ENCODE peak calls at places on chromosome 3, in nine cellular contexts. I is cardiac fibroblast, V is WTC11, A is mesothelial cell of epicardium, E is dorsolateral prefrontal cortex, G is fibroblast of lung, K is coronary artery, Q is HepG2, O is H9. S is an unnamed sample.
A peak's percentile ranks its signal among the peaks of the same experiment; 100 is the strongest.

GRCh38 chr3:167406876-167407492 is 26.9 kb upstream of the ZBBX start:
- DNase-seq in E (peak; percentile 76), A (peak; percentile 46), O (peak; percentile 68), K (no peak), G (peak; percentile 76), Q (peak; percentile 56), V (peak; percentile 41), I (peak; percentile 70), S (peak; percentile 42)

GRCh38 chr3:153768559-153769469 is 352.4 kb upstream of the ARHGEF26 start:
- DNase-seq in V (peak; percentile 44), G (peak; percentile 52), E (no peak), O (peak; percentile 66), I (peak; percentile 76), K (no peak), A (no peak), Q (peak; percentile 30), S (no peak)

GRCh38 chr3:196868297-196868661 is 559 bp downstream of the SENP5 start:
- DNase-seq in A (peak; percentile 62), E (peak; percentile 36), Q (peak; percentile 20), V (peak; percentile 28), K (no peak), O (peak; percentile 32), I (peak; percentile 41), G (peak; percentile 32), S (peak; percentile 60)

GRCh38 chr3:105253225-105253624 is 113.5 kb upstream of the ALCAM start:
- DNase-seq in A (no peak), O (no peak), G (peak; percentile 59), I (peak; percentile 52), E (no peak), K (no peak), Q (no peak), V (no peak), S (no peak)

GRCh38 chr3:161333696-161334095 is 37.6 kb downstream of the SPTSSB start:
- DNase-seq in A (no peak), I (no peak), K (no peak), G (no peak), Q (no peak), O (no peak), E (no peak), V (no peak), S (no peak)

GRCh38 chr3:126964950-126965349 is 18.0 kb upstream of the PLXNA1 start:
- DNase-seq in Q (no peak), A (no peak), V (no peak), O (no peak), K (no peak), G (no peak), I (no peak), E (no peak), S (peak; percentile 6)

GRCh38 chr3:58336135-58336882 is 3.6 kb downstream of the PXK start:
- DNase-seq in E (no peak), O (no peak), A (no peak), V (no peak), K (no peak), Q (no peak), I (no peak), G (peak; percentile 84), S (no peak)

GRCh38 chr3:160869825-160870224 is 113.8 kb downstream of the PPM1L start:
- DNase-seq in K (no peak), I (peak; percentile 3), A (no peak), E (no peak), O (no peak), Q (no peak), G (no peak), V (no peak), S (peak; percentile 32)

GRCh38 chr3:127589600-127590281 is 792 bp downstream of the TPRA1 start:
- DNase-seq in K (no peak), I (no peak), V (peak; percentile 33), O (no peak), G (no peak), A (peak; percentile 66), Q (no peak), E (no peak), S (no peak)

GRCh38 chr3:47669026-47669749 is 90.5 kb upstream of the CSPG5 start:
- DNase-seq in E (no peak), O (no peak), I (peak; percentile 14), V (no peak), G (peak; percentile 53), Q (no peak), K (no peak), A (no peak), S (no peak)

GRCh38 chr3:114848643-114849350 is 298.3 kb downstream of the ZBTB20 start:
- DNase-seq in E (no peak), Q (no peak), K (no peak), A (no peak), I (no peak), O (no peak), V (no peak), G (no peak), S (peak; percentile 29)

GRCh38 chr3:179546814-179547241 is 15.9 kb upstream of the ACTL6A start:
- DNase-seq in A (no peak), E (no peak), I (no peak), Q (peak; percentile 43), K (no peak), O (peak; percentile 36), G (no peak), V (no peak), S (no peak)

GRCh38 chr3:114827495-114827894 is 319.6 kb downstream of the ZBTB20 start:
- DNase-seq in K (no peak), G (peak; percentile 37), Q (peak; percentile 66), V (no peak), I (peak; percentile 64), E (no peak), A (no peak), O (no peak), S (no peak)

GRCh38 chr3:46565607-46566039 is 479 bp downstream of the LRRC2 start:
- DNase-seq in O (peak; percentile 77), K (no peak), G (peak; percentile 6), A (no peak), V (peak; percentile 64), Q (peak; percentile 27), I (no peak), E (no peak), S (peak; percentile 46)
- TF ChIP-seq CTCF in O (no peak), K (no peak), G (no peak), A (no peak), V (no peak), Q (peak; percentile 59), I (no peak), E (no peak), S (no peak)

GRCh38 chr3:123163146-123163545 is 38.6 kb upstream of the SEC22A start:
- DNase-seq in A (no peak), K (no peak), G (no peak), Q (no peak), O (peak; percentile 6), V (no peak), I (no peak), E (no peak), S (no peak)

GRCh38 chr3:123159926-123160635 is 41.7 kb upstream of the SEC22A start:
- DNase-seq in I (no peak), G (peak; percentile 54), Q (no peak), E (no peak), K (no peak), A (no peak), O (no peak), V (no peak), S (no peak)

GRCh38 chr3:123158330-123158729 is 43.4 kb upstream of the SEC22A start:
- DNase-seq in Q (no peak), G (no peak), K (no peak), E (no peak), V (no peak), A (no peak), I (no peak), O (peak; percentile 7), S (no peak)

GRCh38 chr3:123158899-123159390 is 42.8 kb upstream of the SEC22A start:
- DNase-seq in V (no peak), A (no peak), E (no peak), G (no peak), I (no peak), O (peak; percentile 10), K (no peak), Q (no peak), S (no peak)

DNA sequence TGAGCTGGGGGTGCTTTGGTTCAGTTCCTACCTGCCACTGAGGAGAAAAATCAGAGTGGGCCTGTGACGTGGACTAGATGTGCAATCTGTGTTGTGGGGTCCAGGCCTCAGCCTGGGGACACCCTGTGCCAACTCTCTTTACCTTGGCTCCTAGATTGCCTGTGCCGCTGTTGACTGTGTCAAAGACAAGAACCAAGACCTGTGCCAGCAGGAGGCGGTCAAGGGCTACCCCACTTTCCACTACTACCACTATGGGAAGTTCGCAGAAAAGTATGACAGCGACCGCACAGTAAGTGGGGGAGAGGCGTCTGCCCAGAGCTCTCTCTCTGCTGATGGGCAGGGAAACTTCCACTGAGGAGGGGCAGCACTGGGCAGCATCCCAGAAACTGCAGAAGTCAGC is 40.6 kb upstream of the SEC22A start:
- DNase-seq in V (peak; percentile 64), Q (no peak), O (peak; percentile 55), A (no peak), K (no peak), I (no peak), G (no peak), E (no peak), S (no peak)
- TF ChIP-seq CTCF in V (no peak), Q (peak; percentile 15), O (peak; percentile 65), A (no peak), K (no peak), I (peak; percentile 11), G (no peak), E (no peak), S (no peak)

DNA sequence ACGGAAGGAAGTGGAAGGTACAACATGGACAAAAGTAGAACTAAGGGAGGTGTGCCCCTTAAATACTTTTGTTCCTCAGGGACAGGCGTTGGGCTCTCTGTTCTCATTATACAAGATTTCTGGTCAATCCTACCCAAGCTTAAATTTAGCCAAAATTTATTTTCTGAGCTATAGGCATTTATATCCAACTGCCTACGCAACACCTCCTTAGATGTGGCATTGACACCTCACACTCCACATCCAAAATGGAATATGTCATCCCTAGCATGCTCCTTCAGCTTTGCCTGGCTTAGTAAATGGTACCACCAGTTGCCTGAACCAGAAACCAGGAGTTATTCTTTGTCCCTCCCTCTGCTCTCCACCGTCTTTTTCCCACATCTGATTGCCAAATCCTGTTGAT is 26.2 kb downstream of the FANCD2OS start:
- DNase-seq in V (no peak), E (no peak), Q (no peak), I (no peak), A (no peak), K (no peak), O (no peak), G (no peak), S (no peak)
- TF ChIP-seq CTCF in V (no peak), E (no peak), Q (no peak), I (no peak), A (no peak), K (no peak), O (no peak), G (no peak), S (no peak)

DNA sequence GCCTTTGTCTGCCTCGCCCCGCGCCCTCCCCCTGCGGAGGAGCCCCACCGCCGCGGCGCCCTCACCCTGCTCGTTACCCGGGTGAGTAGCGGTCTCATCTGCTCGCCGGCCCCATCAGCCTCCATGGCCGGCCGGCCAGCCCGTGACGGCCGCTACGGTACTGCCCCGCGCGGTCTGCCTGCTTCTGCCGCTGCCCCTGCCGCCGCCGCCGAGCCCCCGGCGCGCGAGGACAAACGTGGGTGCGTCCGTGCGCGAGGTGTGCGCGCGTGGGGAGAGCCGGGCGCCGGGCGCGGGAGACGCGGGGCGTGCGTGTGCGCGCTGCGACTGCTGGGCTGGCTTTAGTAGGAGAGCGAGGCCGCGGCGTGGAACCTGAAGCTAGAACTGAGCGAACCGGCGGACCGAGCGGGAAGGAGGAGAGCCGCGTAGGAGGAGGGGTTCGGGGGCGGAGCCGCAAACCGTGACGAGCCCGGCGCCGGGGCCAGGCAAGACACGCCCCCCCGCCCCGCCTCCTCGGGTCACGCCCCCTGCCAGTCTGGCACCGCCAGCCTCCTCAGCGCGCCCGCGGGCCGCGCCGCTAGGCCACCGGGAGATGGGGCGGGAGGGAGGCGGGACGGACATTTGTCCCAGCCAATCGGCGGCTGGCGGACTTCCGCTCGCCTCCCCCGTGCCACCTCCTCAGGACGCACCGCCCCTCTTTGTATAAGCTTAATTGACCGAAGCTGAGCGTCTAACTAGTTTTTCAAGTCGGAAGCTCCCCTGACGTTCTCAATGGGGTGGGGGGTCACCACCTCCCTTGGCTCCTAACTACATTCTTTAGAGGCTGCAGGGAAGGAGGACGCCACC is at the start of gene SLC4A7:
- DNase-seq in Q (peak; percentile 86), G (peak; percentile 95), V (peak; percentile 99), O (peak; percentile 98), K (peak; percentile 97), A (peak; percentile 99), I (peak; percentile 99), E (peak; percentile 98), S (peak; percentile 100)
- TF ChIP-seq CTCF in Q (no peak), G (no peak), V (no peak), O (no peak), K (no peak), A (no peak), I (no peak), E (peak; percentile 16), S (no peak)

S was measured in glutamatergic neuron.